ENCODE peak calls at places on chromosomes 16 and 17, in seven cellular contexts. D, Y, W, O, S, G and M are unnamed samples.

GRCh38 chr16:35404273-35404672 is 1944.9 kb downstream of the TP53TG3F start:
- DNase-seq in Y (no peak), G (no peak), O (no peak), D (no peak), S (no peak), W (no peak), M (no peak)

GRCh38 chr16:1773703-1774455 is 945 bp upstream of the MRPS34 start:
- DNase-seq in Y (no peak), S (no peak), D (peak; percentile 52), O (no peak), G (peak; percentile 51), W (no peak), M (no peak)

GRCh38 chr16:11097094-11097781 is 152.9 kb downstream of the CLEC16A start:
- DNase-seq in W (no peak), D (no peak), S (no peak), G (no peak), O (no peak), Y (no peak), M (no peak)

GRCh38 chr16:86396918-86397317 is 113.4 kb upstream of the FOXF1 start:
- DNase-seq in W (no peak), D (no peak), Y (no peak), G (peak; percentile 95), O (no peak), S (peak; percentile 90), M (no peak)

GRCh38 chr17:68771867-68772515 is 170.8 kb upstream of the FAM20A start:
- DNase-seq in Y (no peak), S (no peak), W (no peak), O (no peak), G (peak; percentile 60), D (no peak), M (no peak)

GRCh38 chr16:19997264-19997663 is 76.4 kb downstream of the GPR139 start:
- DNase-seq in W (no peak), Y (no peak), O (no peak), G (no peak), S (no peak), D (no peak), M (no peak)

GRCh38 chr16:4233431-4233830 is 8.4 kb downstream of the SRL start:
- DNase-seq in W (no peak), O (no peak), G (no peak), S (no peak), D (no peak), Y (no peak), M (no peak)

GRCh38 chr17:12134101-12134500 is 113.4 kb downstream of the MAP2K4 start:
- DNase-seq in W (no peak), S (no peak), G (no peak), D (no peak), O (no peak), Y (no peak), M (no peak)

GRCh38 chr17:51118330-51119195 is 2.1 kb downstream of the SPAG9 start:
- DNase-seq in D (peak; percentile 91), O (no peak), W (no peak), Y (no peak), G (no peak), S (no peak), M (no peak)

GRCh38 chr16:27708651-27709050 is 158.7 kb downstream of the KATNIP start:
- DNase-seq in O (no peak), Y (no peak), S (no peak), W (no peak), D (no peak), G (no peak), M (no peak)

GRCh38 chr17:68603663-68604062 is 2.5 kb upstream of the FAM20A start:
- DNase-seq in D (no peak), S (no peak), G (no peak), Y (no peak), O (no peak), W (no peak), M (peak; percentile 21)

GRCh38 chr17:4986951-4987766 is at the start of gene CAMTA2:
- DNase-seq in S (no peak), O (no peak), Y (peak; percentile 70), W (peak; percentile 89), G (peak; percentile 61), D (peak; percentile 87), M (peak; percentile 93)

GRCh38 chr16:87431926-87432325 is 39.8 kb downstream of the MAP1LC3B start:
- DNase-seq in O (no peak), D (no peak), Y (no peak), W (no peak), S (peak; percentile 45), G (peak; percentile 90), M (no peak)

GRCh38 chr16:63981639-63982038 is 1140.2 kb downstream of the CDH11 start:
- DNase-seq in O (no peak), D (no peak), Y (peak; percentile 2), W (no peak), S (no peak), G (no peak), M (no peak)

GRCh38 chr17:50267074-50267841 is 7.0 kb upstream of the TMEM92 start:
- DNase-seq in W (no peak), S (no peak), D (no peak), G (no peak), Y (no peak), O (no peak), M (no peak)

GRCh38 chr17:61219460-61219859 is 180.2 kb upstream of the TBX2 start:
- DNase-seq in G (no peak), D (no peak), S (no peak), W (no peak), O (no peak), Y (no peak), M (no peak)

GRCh38 chr16:69191136-69191535 is 4.2 kb downstream of the SNTB2 start:
- DNase-seq in D (no peak), S (no peak), O (no peak), Y (no peak), G (no peak), W (no peak), M (no peak)

GRCh38 chr16:86396318-86396882 is 113.9 kb upstream of the FOXF1 start:
- DNase-seq in Y (no peak), S (peak; percentile 85), G (peak; percentile 96), D (no peak), O (no peak), W (no peak), M (no peak)

GRCh38 chr17:79028496-79029326 is 4.7 kb downstream of the C1QTNF1 start:
- DNase-seq in Y (no peak), O (no peak), D (no peak), G (no peak), W (no peak), S (no peak), M (no peak)
- TF ChIP-seq CTCF in Y (no peak), O (peak; percentile 42), D (no peak), G (peak; percentile 25), W (no peak), S (peak; percentile 29), M (peak; percentile 51)

GRCh38 chr16:55041540-55042234 is 111.0 kb downstream of the IRX5 start:
- DNase-seq in Y (no peak), S (no peak), G (no peak), W (no peak), O (no peak), D (no peak), M (no peak)

GRCh38 chr16:55039042-55039441 is 108.4 kb downstream of the IRX5 start:
- DNase-seq in S (no peak), O (no peak), W (no peak), D (no peak), Y (no peak), G (no peak), M (no peak)

GRCh38 chr16:55039511-55039910 is 108.8 kb downstream of the IRX5 start:
- DNase-seq in D (no peak), G (no peak), S (no peak), Y (no peak), O (no peak), W (no peak), M (no peak)

GRCh38 chr16:55040366-55041086 is 109.9 kb downstream of the IRX5 start:
- DNase-seq in Y (no peak), G (no peak), D (no peak), W (no peak), O (no peak), S (no peak), M (peak; percentile 78)

GRCh38 chr16:55039931-55040330 is 109.3 kb downstream of the IRX5 start:
- DNase-seq in S (no peak), Y (no peak), D (no peak), W (no peak), G (no peak), O (no peak), M (peak; percentile 60)
- TF ChIP-seq CTCF in S (no peak), Y (no peak), D (no peak), W (no peak), G (no peak), O (no peak), M (no peak)

DNA sequence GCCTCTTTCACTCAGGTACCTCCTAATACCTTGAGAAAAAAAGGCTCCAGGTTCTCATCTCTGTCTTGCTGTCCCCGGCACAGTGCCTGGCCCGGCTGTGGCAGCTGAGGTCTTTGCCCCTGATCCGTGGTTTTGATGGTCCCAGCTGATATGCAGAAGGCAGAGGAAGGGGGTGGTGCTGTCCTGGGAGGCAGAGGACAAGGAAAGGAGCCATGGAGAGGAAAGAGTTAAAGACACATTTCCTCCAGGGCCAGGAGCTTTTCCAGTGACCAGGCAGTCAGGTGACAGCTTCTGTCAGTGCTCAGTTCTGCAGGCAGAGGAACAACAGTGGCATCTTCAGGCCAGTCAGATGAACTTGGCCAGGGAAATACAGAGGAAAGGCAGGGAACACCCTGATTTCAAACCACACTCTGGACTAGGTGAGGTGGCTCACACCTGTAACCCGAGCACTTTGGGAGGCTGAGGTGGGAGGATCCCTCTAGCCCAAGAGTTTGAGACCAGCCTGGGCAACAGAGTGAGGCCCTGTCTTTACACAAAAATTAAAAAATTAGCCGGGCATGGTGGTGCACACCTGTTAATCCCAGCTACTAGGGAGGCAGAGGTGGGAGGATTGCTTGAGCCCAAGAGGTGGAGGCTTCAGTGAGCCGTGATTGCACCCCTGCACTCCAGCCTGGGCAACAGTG is 3.3 kb upstream of the COG1 start:
- DNase-seq in G (peak; percentile 46), S (no peak), O (no peak), D (no peak), Y (peak; percentile 11), W (no peak), M (no peak)
- TF ChIP-seq CTCF in G (peak; percentile 61), S (peak; percentile 71), O (peak; percentile 92), D (peak; percentile 9), Y (peak; percentile 70), W (no peak), M (peak; percentile 85)

DNA sequence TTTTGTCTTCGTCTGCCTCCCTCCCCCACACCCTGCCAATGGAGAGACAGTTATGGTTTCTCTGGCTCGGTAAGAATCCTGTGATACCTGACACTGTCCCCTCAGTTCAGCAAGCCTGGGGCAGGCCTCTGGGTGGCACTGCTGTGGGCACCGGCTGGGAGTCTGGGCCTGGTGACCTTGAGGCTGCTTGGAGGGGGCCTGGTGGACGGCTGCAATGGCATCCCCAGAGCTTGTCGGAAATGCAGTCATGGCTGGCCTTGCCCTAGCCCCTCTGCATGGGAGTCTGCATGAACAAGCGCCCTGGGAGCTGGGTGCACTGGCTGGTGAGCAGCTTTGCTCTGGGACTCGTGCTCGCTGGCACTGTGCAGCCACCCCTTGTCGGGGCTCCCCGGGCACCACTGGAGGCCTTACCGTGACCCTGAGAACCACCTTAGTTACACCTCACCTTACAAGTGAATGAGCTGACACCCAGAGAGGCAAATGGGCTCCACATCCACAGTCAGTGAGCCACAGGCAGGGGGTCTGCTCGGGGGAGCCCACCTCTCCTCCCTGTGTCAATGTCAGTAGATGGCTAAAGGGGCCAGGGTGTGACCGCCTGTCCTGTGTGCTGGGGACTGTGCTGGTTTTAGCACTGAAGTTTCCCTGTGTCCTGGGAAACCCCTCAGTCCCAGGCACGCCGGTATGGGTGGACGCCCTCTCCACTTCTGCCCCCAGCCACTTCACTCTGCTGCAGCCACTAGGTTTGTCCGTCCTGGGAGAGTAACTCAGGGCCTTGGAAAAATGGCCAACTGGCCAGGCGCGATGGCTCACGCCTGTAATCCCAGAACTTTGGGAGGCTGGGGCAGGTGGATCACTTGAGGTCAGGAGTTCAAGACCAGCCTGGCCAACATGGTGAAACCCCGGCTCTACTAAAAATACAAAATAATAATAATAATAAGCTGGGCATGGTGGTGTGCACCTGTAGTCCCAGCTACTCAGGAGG is 1.4 kb downstream of the LGALS3BP start:
- DNase-seq in W (peak; percentile 17), Y (no peak), O (no peak), G (no peak), S (no peak), D (no peak), M (no peak)
- TF ChIP-seq CTCF in W (no peak), Y (no peak), O (no peak), G (no peak), S (no peak), D (no peak), M (no peak)